ENCODE peak calls at places on chromosomes 6 and 20, in six cellular contexts. S is NCI-H2081; T is HS-27A; Y is left cardiac atrium; H is stimulated activated CD4-positive, alpha-beta T cell treated with anti-CD3 and anti-CD28 coated beads, Interleukin-4, amount 100 ng/mL, for 48 hours; Q is cerebellar cortex. W is an unnamed sample.

GRCh38 chr20:44287272-44288097 is 23.5 kb downstream of the FITM2 start:
- DNase-seq in S (no peak), T (no peak), Y (no peak), H (no peak), Q (no peak), W (no peak)

GRCh38 chr20:39778847-39779641 is 816.9 kb downstream of the DHX35 start:
- DNase-seq in S (no peak), T (no peak), Y (no peak), H (no peak), Q (peak), W (no peak)

GRCh38 chr6:52363222-52363867 is 1.4 kb downstream of the PAQR8 start:
- DNase-seq in S (no peak), T (no peak), Y (no peak), H (no peak), Q (peak), W (peak)

GRCh38 chr6:151763303-151763702 is 44.2 kb upstream of the ESR1 start:
- DNase-seq in S (no peak), T (peak), Y (no peak), H (no peak), Q (no peak), W (no peak)

GRCh38 chr6:137122612-137123011 is 50.8 kb downstream of the IL22RA2 start:
- DNase-seq in S (no peak), T (no peak), Y (no peak), H (no peak), Q (no peak), W (no peak)

GRCh38 chr20:11452326-11452725 is 465.4 kb upstream of the BTBD3 start:
- DNase-seq in S (no peak), T (no peak), Y (no peak), H (no peak), Q (no peak), W (no peak)

GRCh38 chr6:134437376-134437775 is 119.5 kb upstream of the SGK1 start:
- DNase-seq in S (no peak), T (no peak), Y (no peak), H (peak), Q (no peak), W (no peak)

GRCh38 chr20:39190666-39191570 is 228.8 kb downstream of the DHX35 start:
- DNase-seq in S (no peak), T (peak), Y (no peak), H (no peak), Q (no peak), W (peak)

GRCh38 chr20:43717616-43717995 is 9.2 kb downstream of the GTSF1L start:
- DNase-seq in S (no peak), T (no peak), Y (no peak), H (no peak), Q (no peak), W (no peak)

GRCh38 chr6:26064619-26065257 is 22.5 kb upstream of the HFE start:
- DNase-seq in S (peak), T (no peak), Y (no peak), H (no peak), Q (peak), W (peak)